ENCODE peak calls at places on chromosomes 5 and 9, in five cellular contexts. One of them, this sample, is unnamed.
A peak's percentile ranks its signal among the peaks of the same experiment; 100 is the strongest.

GRCh38 chr9:89470239-89470638 is 27.7 kb downstream of the SEMA4D start:
- DNase-seq in breast epithelium: no peak
- DNase-seq in CD8-positive, alpha-beta T cell: no peak
- DNase-seq in gastrocnemius medialis: no peak
- DNase-seq in cardiac fibroblast: no peak
- DNase-seq in this sample: no peak

GRCh38 chr9:98974994-98975712 is 31.4 kb downstream of the COL15A1 start:
- DNase-seq in breast epithelium: peak; percentile 66
- DNase-seq in CD8-positive, alpha-beta T cell: peak; percentile 72
- DNase-seq in gastrocnemius medialis: peak; percentile 67
- DNase-seq in cardiac fibroblast: peak; percentile 72
- DNase-seq in this sample: peak; percentile 68

GRCh38 chr9:106218427-106218826 is 524.1 kb downstream of the TMEM38B start:
- DNase-seq in breast epithelium: no peak
- DNase-seq in CD8-positive, alpha-beta T cell: no peak
- DNase-seq in gastrocnemius medialis: no peak
- DNase-seq in cardiac fibroblast: no peak
- DNase-seq in this sample: no peak

GRCh38 chr5:5331838-5332237 is 90.6 kb upstream of the ICE1 start:
- DNase-seq in breast epithelium: no peak
- DNase-seq in CD8-positive, alpha-beta T cell: no peak
- DNase-seq in gastrocnemius medialis: no peak
- DNase-seq in cardiac fibroblast: no peak
- DNase-seq in this sample: no peak

GRCh38 chr9:10678010-10678409 is 65.2 kb upstream of the PTPRD start:
- DNase-seq in breast epithelium: no peak
- DNase-seq in CD8-positive, alpha-beta T cell: no peak
- DNase-seq in gastrocnemius medialis: no peak
- DNase-seq in cardiac fibroblast: no peak
- DNase-seq in this sample: no peak

GRCh38 chr5:119267958-119268386 is 87.8 kb upstream of the TNFAIP8 start:
- DNase-seq in breast epithelium: peak; percentile 89
- DNase-seq in CD8-positive, alpha-beta T cell: peak; percentile 60
- DNase-seq in gastrocnemius medialis: peak; percentile 89
- DNase-seq in cardiac fibroblast: peak; percentile 97
- DNase-seq in this sample: peak; percentile 95

GRCh38 chr9:4293293-4293931 is 6.5 kb downstream of the GLIS3 start:
- DNase-seq in breast epithelium: no peak
- DNase-seq in CD8-positive, alpha-beta T cell: no peak
- DNase-seq in gastrocnemius medialis: no peak
- DNase-seq in cardiac fibroblast: peak; percentile 90
- DNase-seq in this sample: peak; percentile 97

GRCh38 chr5:95861858-95862561 is 39.5 kb upstream of the GLRX start:
- DNase-seq in breast epithelium: no peak
- DNase-seq in CD8-positive, alpha-beta T cell: no peak
- DNase-seq in gastrocnemius medialis: peak; percentile 21
- DNase-seq in cardiac fibroblast: peak; percentile 69
- DNase-seq in this sample: peak; percentile 67

GRCh38 chr9:135615666-135616620 is 23.4 kb downstream of the GLT6D1 start:
- DNase-seq in breast epithelium: peak; percentile 7
- DNase-seq in CD8-positive, alpha-beta T cell: no peak
- DNase-seq in gastrocnemius medialis: no peak
- DNase-seq in cardiac fibroblast: no peak
- DNase-seq in this sample: no peak

GRCh38 chr9:135905380-135906282 is 1.7 kb downstream of the CAMSAP1 start:
- DNase-seq in breast epithelium: no peak
- DNase-seq in CD8-positive, alpha-beta T cell: no peak
- DNase-seq in gastrocnemius medialis: no peak
- DNase-seq in cardiac fibroblast: peak; percentile 31
- DNase-seq in this sample: no peak

GRCh38 chr9:89408628-89409101 is 89.2 kb downstream of the SEMA4D start:
- DNase-seq in breast epithelium: no peak
- DNase-seq in CD8-positive, alpha-beta T cell: peak; percentile 64
- DNase-seq in gastrocnemius medialis: no peak
- DNase-seq in cardiac fibroblast: no peak
- DNase-seq in this sample: no peak

GRCh38 chr9:35526087-35526801 is 36.3 kb downstream of the RUSC2 start:
- DNase-seq in breast epithelium: no peak
- DNase-seq in CD8-positive, alpha-beta T cell: no peak
- DNase-seq in gastrocnemius medialis: no peak
- DNase-seq in cardiac fibroblast: peak; percentile 73
- DNase-seq in this sample: peak; percentile 38

GRCh38 chr5:50759526-50760280 is 93.3 kb downstream of the PARP8 start:
- DNase-seq in breast epithelium: no peak
- DNase-seq in CD8-positive, alpha-beta T cell: no peak
- DNase-seq in gastrocnemius medialis: no peak
- DNase-seq in cardiac fibroblast: no peak
- DNase-seq in this sample: no peak

GRCh38 chr9:108150736-108151135 is 661.2 kb upstream of the KLF4 start:
- DNase-seq in breast epithelium: no peak
- DNase-seq in CD8-positive, alpha-beta T cell: no peak
- DNase-seq in gastrocnemius medialis: peak; percentile 62
- DNase-seq in cardiac fibroblast: peak; percentile 82
- DNase-seq in this sample: no peak

GRCh38 chr5:166341708-166342329 is 1949.6 kb upstream of the WWC1 start:
- DNase-seq in breast epithelium: no peak
- DNase-seq in CD8-positive, alpha-beta T cell: no peak
- DNase-seq in gastrocnemius medialis: no peak
- DNase-seq in cardiac fibroblast: peak; percentile 1
- DNase-seq in this sample: no peak

GRCh38 chr9:113178087-113178486 is 27.3 kb downstream of the SLC31A2 start:
- DNase-seq in breast epithelium: no peak
- DNase-seq in CD8-positive, alpha-beta T cell: no peak
- DNase-seq in gastrocnemius medialis: no peak
- DNase-seq in cardiac fibroblast: peak; percentile 55
- DNase-seq in this sample: peak; percentile 20

GRCh38 chr5:139063664-139064054 is 134.5 kb downstream of the SIL1 start:
- DNase-seq in breast epithelium: no peak
- DNase-seq in CD8-positive, alpha-beta T cell: no peak
- DNase-seq in gastrocnemius medialis: no peak
- DNase-seq in cardiac fibroblast: no peak
- DNase-seq in this sample: no peak

GRCh38 chr5:151719228-151719861 is 32.6 kb upstream of the SPARC start:
- DNase-seq in breast epithelium: no peak
- DNase-seq in CD8-positive, alpha-beta T cell: no peak
- DNase-seq in gastrocnemius medialis: peak; percentile 35
- DNase-seq in cardiac fibroblast: peak; percentile 70
- DNase-seq in this sample: peak; percentile 69

GRCh38 chr5:151772029-151772867 is 494 bp downstream of the G3BP1 start:
- DNase-seq in breast epithelium: no peak
- DNase-seq in CD8-positive, alpha-beta T cell: peak; percentile 24
- DNase-seq in gastrocnemius medialis: peak; percentile 48
- DNase-seq in cardiac fibroblast: peak; percentile 17
- DNase-seq in this sample: no peak

GRCh38 chr5:113321266-113321665 is 113.5 kb downstream of the TSSK1B start:
- DNase-seq in breast epithelium: no peak
- DNase-seq in CD8-positive, alpha-beta T cell: no peak
- DNase-seq in gastrocnemius medialis: no peak
- DNase-seq in cardiac fibroblast: peak; percentile 29
- DNase-seq in this sample: no peak

GRCh38 chr5:84603557-84604185 is 219.0 kb upstream of the EDIL3 start:
- DNase-seq in breast epithelium: no peak
- DNase-seq in CD8-positive, alpha-beta T cell: no peak
- DNase-seq in gastrocnemius medialis: no peak
- DNase-seq in cardiac fibroblast: peak; percentile 66
- DNase-seq in this sample: peak; percentile 79

GRCh38 chr9:125189011-125189360 is 617 bp downstream of the PPP6C start:
- DNase-seq in breast epithelium: peak; percentile 26
- DNase-seq in CD8-positive, alpha-beta T cell: peak; percentile 26
- DNase-seq in gastrocnemius medialis: peak; percentile 38
- DNase-seq in cardiac fibroblast: no peak
- DNase-seq in this sample: no peak

GRCh38 chr5:89673019-89673418 is 736.5 kb downstream of the CETN3 start:
- DNase-seq in breast epithelium: no peak
- DNase-seq in CD8-positive, alpha-beta T cell: no peak
- DNase-seq in gastrocnemius medialis: no peak
- DNase-seq in cardiac fibroblast: no peak
- DNase-seq in this sample: no peak

GRCh38 chr5:33641722-33642505 is 201.1 kb downstream of the TARS1 start:
- DNase-seq in breast epithelium: no peak
- DNase-seq in CD8-positive, alpha-beta T cell: no peak
- DNase-seq in gastrocnemius medialis: no peak
- DNase-seq in cardiac fibroblast: peak; percentile 69
- DNase-seq in this sample: peak; percentile 86

GRCh38 chr9:98958271-98958989 is 14.7 kb downstream of the COL15A1 start:
- DNase-seq in breast epithelium: no peak
- DNase-seq in CD8-positive, alpha-beta T cell: no peak
- DNase-seq in gastrocnemius medialis: no peak
- DNase-seq in cardiac fibroblast: peak; percentile 80
- DNase-seq in this sample: peak; percentile 65

GRCh38 chr5:131258733-131259132 is 5.1 kb upstream of the CDC42SE2 start:
- DNase-seq in breast epithelium: peak; percentile 56
- DNase-seq in CD8-positive, alpha-beta T cell: no peak
- DNase-seq in gastrocnemius medialis: no peak
- DNase-seq in cardiac fibroblast: no peak
- DNase-seq in this sample: no peak

GRCh38 chr5:373710-374602 is 52.4 kb downstream of the AHRR start:
- DNase-seq in breast epithelium: peak; percentile 15
- DNase-seq in CD8-positive, alpha-beta T cell: peak; percentile 45
- DNase-seq in gastrocnemius medialis: no peak
- DNase-seq in cardiac fibroblast: peak; percentile 77
- DNase-seq in this sample: no peak

GRCh38 chr5:111742595-111742994 is 14.4 kb downstream of the NREP start:
- DNase-seq in breast epithelium: no peak
- DNase-seq in CD8-positive, alpha-beta T cell: no peak
- DNase-seq in gastrocnemius medialis: peak; percentile 15
- DNase-seq in cardiac fibroblast: peak; percentile 91
- DNase-seq in this sample: peak; percentile 61

GRCh38 chr5:170218730-170219129 is 14.1 kb upstream of the C5orf58 start:
- DNase-seq in breast epithelium: no peak
- DNase-seq in CD8-positive, alpha-beta T cell: no peak
- DNase-seq in gastrocnemius medialis: no peak
- DNase-seq in cardiac fibroblast: no peak
- DNase-seq in this sample: no peak

GRCh38 chr9:114112778-114113585 is 13.9 kb upstream of the KIF12 start:
- DNase-seq in breast epithelium: peak; percentile 56
- DNase-seq in CD8-positive, alpha-beta T cell: no peak
- DNase-seq in gastrocnemius medialis: peak; percentile 82
- DNase-seq in cardiac fibroblast: peak; percentile 76
- DNase-seq in this sample: peak; percentile 22

GRCh38 chr9:134028575-134029247 is 3.4 kb downstream of the BRD3OS start:
- DNase-seq in breast epithelium: no peak
- DNase-seq in CD8-positive, alpha-beta T cell: no peak
- DNase-seq in gastrocnemius medialis: no peak
- DNase-seq in cardiac fibroblast: no peak
- DNase-seq in this sample: no peak

GRCh38 chr5:94754824-94755223 is 136.4 kb downstream of the SLF1 start:
- DNase-seq in breast epithelium: no peak
- DNase-seq in CD8-positive, alpha-beta T cell: no peak
- DNase-seq in gastrocnemius medialis: no peak
- DNase-seq in cardiac fibroblast: no peak
- DNase-seq in this sample: no peak

GRCh38 chr9:96486351-96487029 is 36.5 kb downstream of the HABP4 start:
- DNase-seq in breast epithelium: no peak
- DNase-seq in CD8-positive, alpha-beta T cell: no peak
- DNase-seq in gastrocnemius medialis: peak; percentile 72
- DNase-seq in cardiac fibroblast: peak; percentile 81
- DNase-seq in this sample: peak; percentile 78

GRCh38 chr9:91166796-91167366 is 194.8 kb downstream of the AUH start:
- DNase-seq in breast epithelium: no peak
- DNase-seq in CD8-positive, alpha-beta T cell: no peak
- DNase-seq in gastrocnemius medialis: no peak
- DNase-seq in cardiac fibroblast: no peak
- DNase-seq in this sample: peak; percentile 40

GRCh38 chr9:119020730-119021333 is 348.4 kb downstream of the BRINP1 start:
- DNase-seq in breast epithelium: no peak
- DNase-seq in CD8-positive, alpha-beta T cell: no peak
- DNase-seq in gastrocnemius medialis: no peak
- DNase-seq in cardiac fibroblast: no peak
- DNase-seq in this sample: no peak
- TF ChIP-seq CTCF in breast epithelium: no peak
- TF ChIP-seq CTCF in CD8-positive, alpha-beta T cell: no peak
- TF ChIP-seq CTCF in gastrocnemius medialis: no peak
- TF ChIP-seq CTCF in cardiac fibroblast: no peak
- TF ChIP-seq CTCF in this sample: no peak

GRCh38 chr5:67006152-67006848 is 190.3 kb downstream of the CD180 start:
- DNase-seq in breast epithelium: no peak
- DNase-seq in CD8-positive, alpha-beta T cell: no peak
- DNase-seq in gastrocnemius medialis: no peak
- DNase-seq in cardiac fibroblast: no peak
- DNase-seq in this sample: no peak
- H3K4me3 ChIP-seq in breast epithelium: peak overlapping the region; percentile 75
- H3K4me3 ChIP-seq in CD8-positive, alpha-beta T cell: peak overlapping the region; percentile 85
- H3K4me3 ChIP-seq in gastrocnemius medialis: peak overlapping the region; percentile 82
- H3K4me3 ChIP-seq in cardiac fibroblast: no peak overlapping the region
- H3K4me3 ChIP-seq in this sample: no peak overlapping the region

GRCh38 chr5:115788440-115788839 is 28.0 kb downstream of the CDO1 start:
- DNase-seq in breast epithelium: no peak
- DNase-seq in CD8-positive, alpha-beta T cell: no peak
- DNase-seq in gastrocnemius medialis: no peak
- DNase-seq in cardiac fibroblast: no peak
- DNase-seq in this sample: no peak

GRCh38 chr5:115785395-115786009 is 31.0 kb downstream of the CDO1 start:
- DNase-seq in breast epithelium: no peak
- DNase-seq in CD8-positive, alpha-beta T cell: no peak
- DNase-seq in gastrocnemius medialis: no peak
- DNase-seq in cardiac fibroblast: no peak
- DNase-seq in this sample: no peak

GRCh38 chr5:115787426-115787825 is 29.0 kb downstream of the CDO1 start:
- DNase-seq in breast epithelium: no peak
- DNase-seq in CD8-positive, alpha-beta T cell: no peak
- DNase-seq in gastrocnemius medialis: no peak
- DNase-seq in cardiac fibroblast: no peak
- DNase-seq in this sample: no peak
- TF ChIP-seq CTCF in breast epithelium: no peak
- TF ChIP-seq CTCF in CD8-positive, alpha-beta T cell: no peak
- TF ChIP-seq CTCF in gastrocnemius medialis: no peak
- TF ChIP-seq CTCF in cardiac fibroblast: no peak
- TF ChIP-seq CTCF in this sample: no peak

DNA sequence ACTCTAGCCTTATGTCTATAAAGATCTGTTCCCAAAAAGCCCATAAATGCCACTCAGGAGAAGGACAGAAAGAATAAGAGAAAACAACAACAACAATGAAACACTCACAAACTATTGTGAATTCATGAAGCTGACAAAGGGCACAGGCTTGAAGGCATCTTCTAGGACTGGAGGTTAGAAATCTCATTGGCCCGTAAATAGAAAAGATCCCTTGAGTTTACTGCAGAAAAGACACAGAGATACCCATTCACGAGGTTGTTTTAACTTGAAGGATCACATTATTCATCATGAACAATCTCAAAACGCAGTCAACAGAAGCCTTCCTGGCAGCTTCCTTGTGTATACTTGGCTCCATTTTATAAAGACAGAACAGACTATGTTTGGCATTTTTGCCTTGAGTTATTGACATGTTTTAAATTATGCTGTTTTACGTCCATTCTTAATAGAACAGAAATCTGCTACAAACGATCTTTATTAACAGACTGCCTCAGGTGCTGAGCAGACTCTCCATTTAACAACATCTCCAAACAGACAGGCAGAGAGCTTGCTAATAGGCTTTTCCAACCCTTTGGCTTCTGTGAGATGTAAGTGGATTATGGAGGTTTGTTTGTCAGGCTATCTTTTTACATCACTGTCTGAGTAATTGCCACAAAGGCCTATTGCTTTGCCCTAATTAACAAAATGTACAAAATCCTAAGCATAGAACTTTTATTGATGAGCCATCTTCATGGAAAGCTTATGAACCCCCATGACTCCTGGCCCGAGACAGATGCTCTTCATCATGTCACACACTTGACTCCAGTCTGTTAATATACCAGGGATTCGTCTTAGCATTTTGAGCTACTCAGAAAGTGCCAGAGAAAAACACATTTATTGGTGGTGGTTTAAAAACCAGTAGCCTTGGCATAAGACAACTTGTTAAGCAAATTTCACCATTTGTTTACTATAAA is 735.3 kb upstream of the ZNF608 start:
- DNase-seq in breast epithelium: no peak
- DNase-seq in CD8-positive, alpha-beta T cell: no peak
- DNase-seq in gastrocnemius medialis: no peak
- DNase-seq in cardiac fibroblast: no peak
- DNase-seq in this sample: no peak
- H3K4me3 ChIP-seq in breast epithelium: no peak overlapping the region
- H3K4me3 ChIP-seq in CD8-positive, alpha-beta T cell: no peak overlapping the region
- H3K4me3 ChIP-seq in gastrocnemius medialis: no peak overlapping the region
- H3K4me3 ChIP-seq in cardiac fibroblast: no peak overlapping the region
- H3K4me3 ChIP-seq in this sample: no peak overlapping the region

This sample was measured in brain microvascular endothelial cell.